ENCODE peak calls at places on chromosomes 11 and 22, in four cellular contexts. One of them, this sample, is unnamed.
A peak's percentile ranks its signal among the peaks of the same experiment; 100 is the strongest.

GRCh38 chr22:21755855-21756284 is 20.3 kb upstream of the YPEL1 start:
- DNase-seq in LoVo: no peak
- DNase-seq in GM04504: no peak
- DNase-seq in anterior cingulate cortex: no peak
- DNase-seq in this sample: no peak

GRCh38 chr11:118438314-118438931 is 2.1 kb downstream of the KMT2A start:
- DNase-seq in LoVo: no peak
- DNase-seq in GM04504: peak; percentile 50
- DNase-seq in anterior cingulate cortex: peak; percentile 10
- DNase-seq in this sample: no peak

GRCh38 chr11:107999759-108000455 is 8.8 kb upstream of the CUL5 start:
- DNase-seq in LoVo: peak; percentile 20
- DNase-seq in GM04504: no peak
- DNase-seq in anterior cingulate cortex: no peak
- DNase-seq in this sample: no peak

GRCh38 chr11:102186836-102187235 is 76.6 kb downstream of the YAP1 start:
- DNase-seq in LoVo: no peak
- DNase-seq in GM04504: no peak
- DNase-seq in anterior cingulate cortex: no peak
- DNase-seq in this sample: no peak

GRCh38 chr22:25395915-25396314 is 168.6 kb upstream of the GRK3 start:
- DNase-seq in LoVo: no peak
- DNase-seq in GM04504: no peak
- DNase-seq in anterior cingulate cortex: no peak
- DNase-seq in this sample: no peak

GRCh38 chr11:122524532-122524882 is 131.0 kb upstream of the UBASH3B start:
- DNase-seq in LoVo: no peak
- DNase-seq in GM04504: peak; percentile 49
- DNase-seq in anterior cingulate cortex: no peak
- DNase-seq in this sample: no peak

GRCh38 chr11:65429069-65429681 is 6.6 kb downstream of the NEAT1 start:
- DNase-seq in LoVo: no peak
- DNase-seq in GM04504: peak; percentile 71
- DNase-seq in anterior cingulate cortex: no peak
- DNase-seq in this sample: no peak

GRCh38 chr11:44977493-44977984 is 26.9 kb upstream of the TP53I11 start:
- DNase-seq in LoVo: no peak
- DNase-seq in GM04504: no peak
- DNase-seq in anterior cingulate cortex: no peak
- DNase-seq in this sample: no peak

GRCh38 chr22:35959121-35959800 is 69.4 kb downstream of the RBFOX2 start:
- DNase-seq in LoVo: no peak
- DNase-seq in GM04504: no peak
- DNase-seq in anterior cingulate cortex: no peak
- DNase-seq in this sample: no peak

GRCh38 chr11:8768625-8769333 is 86.2 kb downstream of the RPL27A start:
- DNase-seq in LoVo: peak; percentile 22
- DNase-seq in GM04504: peak; percentile 71
- DNase-seq in anterior cingulate cortex: no peak
- DNase-seq in this sample: no peak

GRCh38 chr11:87036756-87037449 is 831 bp upstream of the TMEM135 start:
- DNase-seq in LoVo: no peak
- DNase-seq in GM04504: no peak
- DNase-seq in anterior cingulate cortex: peak; percentile 47
- DNase-seq in this sample: no peak

GRCh38 chr11:26571861-26572654 is at the start of gene MUC15:
- DNase-seq in LoVo: no peak
- DNase-seq in GM04504: no peak
- DNase-seq in anterior cingulate cortex: no peak
- DNase-seq in this sample: no peak

GRCh38 chr11:1931326-1931725 is 11.8 kb downstream of the TNNT3 start:
- DNase-seq in LoVo: no peak
- DNase-seq in GM04504: no peak
- DNase-seq in anterior cingulate cortex: no peak
- DNase-seq in this sample: no peak

GRCh38 chr11:68408512-68408911 is 52.0 kb upstream of the PPP6R3 start:
- DNase-seq in LoVo: no peak
- DNase-seq in GM04504: no peak
- DNase-seq in anterior cingulate cortex: no peak
- DNase-seq in this sample: no peak

GRCh38 chr11:42407379-42407778 is 904.4 kb upstream of the API5 start:
- DNase-seq in LoVo: no peak
- DNase-seq in GM04504: no peak
- DNase-seq in anterior cingulate cortex: peak; percentile 17
- DNase-seq in this sample: peak; percentile 44

GRCh38 chr11:69437001-69437875 is 44.2 kb upstream of the LINC01488 start:
- DNase-seq in LoVo: peak; percentile 79
- DNase-seq in GM04504: no peak
- DNase-seq in anterior cingulate cortex: no peak
- DNase-seq in this sample: no peak

GRCh38 chr11:121323208-121323607 is 30.6 kb downstream of the SC5D start:
- DNase-seq in LoVo: no peak
- DNase-seq in GM04504: no peak
- DNase-seq in anterior cingulate cortex: no peak
- DNase-seq in this sample: no peak

GRCh38 chr11:70503878-70504240 is 105.5 kb downstream of the CTTN start:
- DNase-seq in LoVo: no peak
- DNase-seq in GM04504: no peak
- DNase-seq in anterior cingulate cortex: no peak
- DNase-seq in this sample: no peak

GRCh38 chr22:38034278-38034882 is 22.8 kb upstream of the PICK1 start:
- DNase-seq in LoVo: no peak
- DNase-seq in GM04504: peak; percentile 66
- DNase-seq in anterior cingulate cortex: peak; percentile 77
- DNase-seq in this sample: no peak

GRCh38 chr22:19970479-19971275 is 29.1 kb upstream of the TXNRD2 start:
- DNase-seq in LoVo: peak; percentile 33
- DNase-seq in GM04504: no peak
- DNase-seq in anterior cingulate cortex: peak; percentile 55
- DNase-seq in this sample: no peak

GRCh38 chr11:70212227-70212811 is 9.2 kb downstream of the FADD start:
- DNase-seq in LoVo: no peak
- DNase-seq in GM04504: no peak
- DNase-seq in anterior cingulate cortex: no peak
- DNase-seq in this sample: no peak

GRCh38 chr11:58067685-58068084 is 36.9 kb downstream of the OR6Q1 start:
- DNase-seq in LoVo: no peak
- DNase-seq in GM04504: no peak
- DNase-seq in anterior cingulate cortex: no peak
- DNase-seq in this sample: no peak

GRCh38 chr11:35174666-35175065 is 35.7 kb downstream of the CD44 start:
- DNase-seq in LoVo: no peak
- DNase-seq in GM04504: no peak
- DNase-seq in anterior cingulate cortex: no peak
- DNase-seq in this sample: no peak

GRCh38 chr22:42489000-42489399 is 30.6 kb downstream of the RRP7A start:
- DNase-seq in LoVo: no peak
- DNase-seq in GM04504: no peak
- DNase-seq in anterior cingulate cortex: no peak
- DNase-seq in this sample: no peak

GRCh38 chr22:45537734-45538181 is 35.1 kb downstream of the FBLN1 start:
- DNase-seq in LoVo: no peak
- DNase-seq in GM04504: peak; percentile 71
- DNase-seq in anterior cingulate cortex: peak; percentile 49
- DNase-seq in this sample: peak; percentile 50

GRCh38 chr11:92711913-92712312 is 257.5 kb upstream of the MTNR1B start:
- DNase-seq in LoVo: no peak
- DNase-seq in GM04504: no peak
- DNase-seq in anterior cingulate cortex: no peak
- DNase-seq in this sample: no peak

GRCh38 chr11:122108192-122108799 is 7.7 kb downstream of the BLID start:
- DNase-seq in LoVo: no peak
- DNase-seq in GM04504: no peak
- DNase-seq in anterior cingulate cortex: no peak
- DNase-seq in this sample: no peak

GRCh38 chr22:48943567-48944432 is 883.9 kb downstream of the BRD1 start:
- DNase-seq in LoVo: no peak
- DNase-seq in GM04504: no peak
- DNase-seq in anterior cingulate cortex: no peak
- DNase-seq in this sample: no peak

This sample was measured in NCI-H748 treated with DMSO at 0.1 percent for 48 hours.